ENCODE peak calls at places on chromosome 16, in eight cellular contexts. Q, U, B, Y, T, A, G and L are unnamed samples.

GRCh38 chr16:69865701-69866100 is 85.4 kb upstream of the CLEC18A start:
- DNase-seq in Q (no peak), U (peak), B (no peak), Y (no peak), T (no peak), A (peak), G (no peak), L (peak)

GRCh38 chr16:81956213-81956948 is 54.9 kb downstream of the SDR42E1 start:
- DNase-seq in Q (no peak), U (no peak), B (no peak), Y (no peak), T (no peak), A (no peak), G (no peak), L (no peak)

GRCh38 chr16:5042574-5043171 is 8.9 kb upstream of the NAGPA start:
- DNase-seq in Q (no peak), U (no peak), B (no peak), Y (no peak), T (no peak), A (peak), G (no peak), L (peak)

GRCh38 chr16:77132051-77132618 is 58.9 kb upstream of the MON1B start:
- DNase-seq in Q (no peak), U (no peak), B (no peak), Y (no peak), T (no peak), A (no peak), G (no peak), L (no peak)

GRCh38 chr16:88905563-88905962 is 39.1 kb upstream of the PABPN1L start:
- DNase-seq in Q (no peak), U (peak), B (no peak), Y (no peak), T (no peak), A (no peak), G (peak), L (no peak)

GRCh38 chr16:49456763-49457162 is 83.2 kb downstream of the C16orf78 start:
- DNase-seq in Q (peak), U (no peak), B (no peak), Y (no peak), T (no peak), A (no peak), G (no peak), L (no peak)

GRCh38 chr16:22813946-22814325 is at the start of gene HS3ST2:
- DNase-seq in Q (peak), U (no peak), B (no peak), Y (no peak), T (no peak), A (no peak), G (no peak), L (peak)

GRCh38 chr16:24075929-24076716 is 180.0 kb upstream of the CACNG3 start:
- DNase-seq in Q (no peak), U (no peak), B (no peak), Y (no peak), T (no peak), A (no peak), G (no peak), L (no peak)

GRCh38 chr16:89195521-89196171 is 4.7 kb downstream of the SLC22A31 start:
- DNase-seq in Q (no peak), U (no peak), B (no peak), Y (no peak), T (no peak), A (no peak), G (no peak), L (no peak)

GRCh38 chr16:75627856-75628255 is 4.8 kb upstream of the ADAT1 start:
- DNase-seq in Q (no peak), U (no peak), B (no peak), Y (no peak), T (no peak), A (no peak), G (no peak), L (no peak)

GRCh38 chr16:28326881-28327610 is 34.7 kb downstream of the SBK1 start:
- DNase-seq in Q (peak), U (peak), B (no peak), Y (peak), T (no peak), A (peak), G (peak), L (peak)

GRCh38 chr16:46973457-46974324 is at the start of gene DNAJA2:
- DNase-seq in Q (peak), U (peak), B (peak), Y (peak), T (peak), A (peak), G (peak), L (peak)

GRCh38 chr16:24850289-24850931 is 4.6 kb downstream of the SLC5A11 start:
- DNase-seq in Q (no peak), U (no peak), B (no peak), Y (peak), T (no peak), A (peak), G (no peak), L (peak)

GRCh38 chr16:2091722-2092620 is 43.7 kb downstream of the PKD1 start:
- DNase-seq in Q (no peak), U (peak), B (no peak), Y (no peak), T (no peak), A (no peak), G (no peak), L (no peak)

GRCh38 chr16:2093793-2094192 is 41.9 kb downstream of the PKD1 start:
- DNase-seq in Q (no peak), U (no peak), B (no peak), Y (no peak), T (no peak), A (no peak), G (no peak), L (no peak)

GRCh38 chr16:2090819-2091721 is 43.3 kb downstream of the TSC2 start:
- DNase-seq in Q (no peak), U (peak), B (no peak), Y (peak), T (no peak), A (peak), G (no peak), L (peak)

GRCh38 chr16:2090481-2090797 is 42.7 kb downstream of the TSC2 start:
- DNase-seq in Q (no peak), U (no peak), B (no peak), Y (no peak), T (no peak), A (no peak), G (no peak), L (no peak)

DNA sequence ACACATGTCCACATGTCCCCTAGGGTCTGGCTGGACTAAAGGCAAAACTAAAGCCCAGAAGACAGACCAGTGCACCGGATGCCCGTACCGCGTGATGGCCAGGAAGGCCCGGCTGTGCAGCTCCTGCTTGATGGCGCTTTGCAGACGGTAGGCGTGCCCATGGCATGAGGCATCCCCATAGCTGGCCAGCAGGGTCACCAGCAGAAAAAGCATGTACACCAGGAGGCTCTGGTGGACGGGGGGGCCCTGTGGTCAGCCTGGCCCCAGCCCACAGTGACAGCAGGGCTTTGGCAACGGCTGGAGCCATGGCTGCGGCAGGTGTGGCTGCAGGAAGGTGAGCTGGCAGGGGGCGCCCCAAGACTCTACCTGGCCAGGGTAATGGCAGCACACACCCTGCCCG is 42.8 kb downstream of the PKD1 start:
- DNase-seq in Q (no peak), U (no peak), B (no peak), Y (no peak), T (no peak), A (no peak), G (no peak), L (no peak)
- TF ChIP-seq CTCF in Q (no peak), U (no peak), B (no peak), Y (no peak), T (no peak), A (no peak), G (no peak), L (no peak)

GRCh38 chr16:3876160-3876559 is 4.4 kb downstream of the CREBBP start:
- DNase-seq in Q (no peak), U (no peak), B (no peak), Y (no peak), T (no peak), A (no peak), G (no peak), L (no peak)

GRCh38 chr16:3873482-3874173 is 6.9 kb downstream of the CREBBP start:
- DNase-seq in Q (no peak), U (no peak), B (no peak), Y (no peak), T (no peak), A (no peak), G (no peak), L (no peak)

GRCh38 chr16:3874794-3875692 is 5.5 kb downstream of the CREBBP start:
- DNase-seq in Q (no peak), U (no peak), B (no peak), Y (no peak), T (no peak), A (no peak), G (no peak), L (no peak)

GRCh38 chr16:3872216-3872895 is 8.2 kb downstream of the CREBBP start:
- DNase-seq in Q (no peak), U (no peak), B (no peak), Y (no peak), T (no peak), A (no peak), G (no peak), L (no peak)

DNA sequence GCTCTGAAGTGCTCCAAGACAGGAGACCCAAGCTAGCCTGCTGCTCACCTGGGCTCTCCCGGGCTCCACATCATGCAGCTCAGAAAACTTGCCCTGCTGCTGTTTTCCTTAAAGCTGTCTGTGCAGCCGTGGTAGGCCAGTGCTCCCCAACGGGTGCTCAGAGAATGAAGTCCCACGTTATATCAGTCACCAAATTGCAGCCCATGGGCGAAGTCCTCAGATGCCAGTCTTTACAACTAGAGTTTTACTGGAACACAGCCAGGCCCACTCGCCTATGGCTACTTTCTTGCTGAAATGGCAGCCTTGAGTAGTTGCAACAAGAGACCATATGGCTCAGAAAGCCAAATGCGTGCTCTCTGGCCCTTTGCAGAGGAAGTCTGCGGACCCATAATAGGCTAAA is 6.3 kb downstream of the CREBBP start:
- DNase-seq in Q (no peak), U (no peak), B (no peak), Y (no peak), T (no peak), A (no peak), G (no peak), L (no peak)
- TF ChIP-seq CTCF in Q (no peak), U (no peak), B (no peak), Y (no peak), T (no peak), A (no peak), G (no peak), L (no peak)

GRCh38 chr16:30041841-30042240 is 10.8 kb upstream of the TLCD3B start:
- DNase-seq in Q (no peak), U (no peak), B (no peak), Y (no peak), T (no peak), A (peak), G (no peak), L (peak)
- TF ChIP-seq CTCF in Q (peak), U (peak), B (peak), Y (peak), T (peak), A (peak), G (peak), L (peak)

DNA sequence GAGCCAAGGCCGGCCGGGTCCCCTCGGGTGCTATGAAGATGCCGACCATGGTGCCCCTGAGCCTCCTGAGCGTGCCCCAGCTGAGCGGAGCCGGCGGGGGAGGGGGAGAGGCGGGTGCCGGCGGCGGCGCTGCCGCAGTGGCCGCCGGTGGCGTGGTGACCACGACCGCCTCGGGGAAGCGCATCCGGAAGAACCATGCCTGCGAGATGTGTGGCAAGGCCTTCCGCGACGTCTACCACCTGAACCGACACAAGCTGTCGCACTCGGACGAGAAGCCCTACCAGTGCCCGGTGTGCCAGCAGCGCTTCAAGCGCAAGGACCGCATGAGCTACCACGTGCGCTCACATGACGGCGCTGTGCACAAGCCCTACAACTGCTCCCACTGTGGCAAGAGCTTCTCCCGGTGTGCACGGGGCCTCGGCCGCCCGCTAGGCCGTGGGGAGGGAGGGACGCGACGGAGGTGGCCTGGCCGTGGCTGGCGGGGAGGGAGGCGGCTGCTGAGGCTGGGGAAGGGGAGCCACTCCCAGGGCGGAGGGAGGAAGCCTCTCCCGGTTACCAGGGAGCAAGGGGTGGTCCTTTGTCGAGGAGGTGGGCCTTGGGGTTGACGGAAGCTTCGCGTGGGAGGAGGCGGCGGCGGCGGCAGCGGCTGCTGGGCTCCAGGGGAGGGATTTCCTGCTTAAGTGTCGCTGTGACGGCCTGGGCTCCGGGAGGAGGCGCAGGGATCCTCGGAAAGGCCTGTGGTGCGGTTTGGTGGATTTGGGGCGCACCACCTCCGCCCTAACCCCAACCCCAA is 1.3 kb downstream of the MAZ start:
- DNase-seq in Q (peak), U (peak), B (peak), Y (peak), T (no peak), A (peak), G (no peak), L (peak)
- TF ChIP-seq CTCF in Q (peak), U (peak), B (peak), Y (no peak), T (peak), A (peak), G (peak), L (peak)

DNA sequence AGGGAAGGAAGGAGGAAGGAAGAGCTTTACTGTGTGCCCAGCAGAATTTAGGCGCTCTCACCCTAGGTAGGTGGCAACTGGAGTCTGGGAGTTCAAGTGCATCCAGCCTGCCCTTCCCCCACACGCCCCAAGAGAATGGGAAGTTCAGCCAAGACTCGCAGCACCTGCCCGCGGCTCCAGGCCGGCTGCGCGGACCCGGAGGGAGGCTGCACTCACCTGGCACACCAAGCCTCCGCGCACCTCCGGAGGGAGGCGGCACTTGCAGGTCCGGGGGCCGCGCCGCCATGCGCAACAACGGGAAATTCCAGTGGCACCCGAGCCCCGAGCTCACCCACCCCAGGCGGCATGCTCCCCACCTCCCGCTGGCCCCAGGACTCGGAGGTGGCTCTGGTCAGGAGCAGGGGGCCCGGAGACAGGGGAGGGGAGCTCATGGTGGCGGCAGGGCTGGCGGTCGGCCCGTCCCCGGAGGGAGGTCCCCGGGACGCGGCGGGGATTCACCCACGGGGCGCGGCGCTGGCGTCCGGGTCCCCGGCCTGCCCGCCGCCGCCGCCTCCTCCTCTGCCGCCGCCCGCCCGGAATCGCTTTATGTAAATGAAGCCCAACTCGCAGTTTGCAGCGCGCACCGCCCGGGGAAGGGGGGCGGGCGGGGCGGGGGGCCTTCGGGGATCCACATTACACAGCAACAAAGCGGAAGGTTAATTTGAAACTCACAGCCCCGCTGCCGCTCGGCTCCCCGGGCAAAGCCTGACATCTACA is at the start of gene ZFHX3:
- DNase-seq in Q (peak), U (peak), B (no peak), Y (peak), T (no peak), A (peak), G (no peak), L (peak)
- TF ChIP-seq CTCF in Q (no peak), U (no peak), B (peak), Y (no peak), T (no peak), A (peak), G (peak), L (peak)

GRCh38 chr16:56450901-56451752 is at the start of the genes NUDT21 and OGFOD1:
- DNase-seq in Q (peak), U (peak), B (peak), Y (peak), T (peak), A (peak), G (peak), L (peak)
- TF ChIP-seq CTCF in Q (peak), U (no peak), B (no peak), Y (no peak), T (no peak), A (no peak), G (no peak), L (no peak)

DNA sequence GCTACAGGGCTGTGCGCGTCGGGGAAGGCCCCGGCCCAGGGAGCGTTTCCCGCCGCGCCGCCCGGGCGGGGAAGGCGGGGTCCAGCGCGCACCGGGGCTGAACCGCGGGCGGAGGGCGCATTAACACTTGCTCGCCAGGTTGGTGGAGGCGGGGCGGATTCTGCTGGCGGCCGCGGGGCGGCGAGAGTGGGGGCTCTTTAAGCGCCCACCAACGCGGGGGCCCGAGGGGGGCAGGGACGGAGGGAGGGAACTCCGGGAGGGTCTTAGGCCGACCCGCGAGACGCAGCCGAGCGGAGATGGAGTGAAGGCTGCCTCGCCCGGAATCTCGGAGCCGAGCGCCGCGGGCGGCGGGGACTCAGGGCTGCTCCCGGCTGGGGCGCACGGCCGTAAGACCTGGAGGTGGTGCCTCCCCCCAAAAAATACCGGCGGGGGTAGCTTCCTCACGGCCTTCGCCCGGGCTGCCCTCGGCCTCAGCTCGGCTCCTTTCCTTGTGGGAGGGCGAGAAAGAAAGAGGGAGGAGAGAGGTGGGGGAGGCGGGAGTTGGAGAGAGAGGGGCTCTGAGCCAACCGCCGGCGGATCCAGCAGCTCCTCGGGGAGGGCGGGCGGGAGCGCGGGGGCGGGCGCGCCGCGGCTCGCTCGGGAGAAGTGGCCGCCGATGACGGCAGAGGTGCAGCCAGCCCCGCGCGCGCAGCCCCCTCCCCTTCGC is 415 bp upstream of the FOXF1 start:
- DNase-seq in Q (no peak), U (no peak), B (no peak), Y (no peak), T (no peak), A (peak), G (no peak), L (peak)
- TF ChIP-seq CTCF in Q (no peak), U (no peak), B (no peak), Y (no peak), T (no peak), A (no peak), G (no peak), L (peak)

GRCh38 chr16:60907645-60908044 is 1128.6 kb downstream of the CDH8 start:
- DNase-seq in Q (no peak), U (no peak), B (no peak), Y (no peak), T (no peak), A (no peak), G (no peak), L (no peak)
- TF ChIP-seq CTCF in Q (no peak), U (no peak), B (no peak), Y (no peak), T (no peak), A (no peak), G (no peak), L (no peak)

DNA sequence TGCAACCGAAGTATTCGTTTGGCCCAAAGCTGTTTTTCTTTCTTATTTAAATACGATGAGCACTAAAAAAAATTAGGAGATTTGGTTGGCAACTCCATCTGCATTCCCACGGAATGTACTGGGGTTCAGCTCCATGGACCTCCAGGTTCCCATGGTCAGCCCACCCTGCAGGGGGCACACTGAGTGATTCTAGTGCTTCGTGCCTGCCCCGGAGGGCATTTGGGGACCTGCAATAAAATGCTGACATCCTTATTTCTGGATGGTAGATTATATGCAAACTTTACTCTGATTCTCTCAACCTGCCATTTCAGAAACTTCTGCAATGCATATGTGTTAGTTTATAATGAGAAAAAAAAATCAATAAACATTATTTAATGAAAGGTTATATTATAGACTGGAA is 339.4 kb downstream of the XYLT1 start:
- DNase-seq in Q (peak), U (no peak), B (no peak), Y (no peak), T (no peak), A (no peak), G (no peak), L (no peak)
- TF ChIP-seq CTCF in Q (no peak), U (no peak), B (no peak), Y (no peak), T (no peak), A (no peak), G (no peak), L (no peak)